ENCODE peak calls at places on chromosomes 6 and 20, in ten cellular contexts. D, Y, O, C, S, K, M, E, Q and L are unnamed samples.

GRCh38 chr20:37406010-37406998 is 60.4 kb downstream of the SRC start:
- DNase-seq in K (peak), O (peak), S (peak), M (peak), E (peak), Q (no peak), D (peak), C (no peak), Y (peak), L (peak)

GRCh38 chr20:651713-652610 is 1.0 kb downstream of the SRXN1 start:
- DNase-seq in S (no peak), M (no peak), D (no peak), Q (no peak), Y (peak), K (peak), C (peak), O (no peak), E (no peak), L (peak)

GRCh38 chr6:101429291-101429690 is 35.8 kb downstream of the GRIK2 start:
- DNase-seq in E (no peak), C (no peak), M (no peak), Q (no peak), O (peak), Y (no peak), K (peak), D (no peak), S (peak), L (no peak)

GRCh38 chr20:6711950-6712634 is 55.4 kb upstream of the BMP2 start:
- DNase-seq in Q (no peak), C (no peak), M (no peak), O (no peak), K (no peak), Y (peak), E (peak), D (no peak), S (no peak), L (no peak)

GRCh38 chr20:2516399-2516798 is 7.7 kb upstream of the ZNF343 start:
- DNase-seq in S (no peak), M (no peak), E (no peak), Y (no peak), D (no peak), O (no peak), K (no peak), C (no peak), Q (no peak), L (no peak)

GRCh38 chr6:135181333-135182119 is 418 bp downstream of the MYB start:
- DNase-seq in Y (peak), C (no peak), S (no peak), M (peak), Q (no peak), K (peak), E (no peak), O (peak), D (no peak), L (no peak)

GRCh38 chr6:69984506-69984905 is 118.2 kb downstream of the COL19A1 start:
- DNase-seq in Y (no peak), S (no peak), E (no peak), C (no peak), D (no peak), M (no peak), Q (no peak), K (no peak), O (no peak), L (no peak)

GRCh38 chr6:100461273-100461919 is 3.3 kb downstream of the SIM1 start:
- DNase-seq in K (peak), C (no peak), E (peak), Q (no peak), O (peak), M (no peak), Y (no peak), D (no peak), S (no peak), L (no peak)

GRCh38 chr6:167898673-167899311 is 72.1 kb downstream of the AFDN start:
- DNase-seq in S (peak), K (peak), E (no peak), Q (peak), D (no peak), M (no peak), O (peak), Y (peak), C (no peak), L (no peak)

GRCh38 chr6:2072450-2072849 is 173.0 kb downstream of the GMDS start:
- DNase-seq in D (no peak), S (peak), C (no peak), E (no peak), Q (no peak), K (peak), M (no peak), O (peak), Y (no peak), L (no peak)

GRCh38 chr6:17107768-17108325 is 6.0 kb downstream of the STMND1 start:
- DNase-seq in O (peak), M (no peak), E (no peak), Q (no peak), D (no peak), K (peak), Y (no peak), S (no peak), C (no peak), L (no peak)

GRCh38 chr20:51864967-51865366 is 62.6 kb upstream of the SALL4 start:
- DNase-seq in S (no peak), C (no peak), D (no peak), K (no peak), Q (no peak), Y (no peak), E (no peak), O (no peak), M (no peak), L (no peak)

GRCh38 chr6:41470341-41471063 is 75.7 kb upstream of the FOXP4 start:
- DNase-seq in Q (no peak), D (peak), C (no peak), M (peak), K (peak), E (peak), Y (no peak), S (no peak), O (peak), L (no peak)

GRCh38 chr6:54085526-54085925 is 25.7 kb upstream of the MLIP start:
- DNase-seq in E (no peak), S (peak), C (peak), O (peak), Q (peak), Y (no peak), K (peak), M (no peak), D (no peak), L (no peak)

GRCh38 chr20:12699374-12700228 is 309.2 kb upstream of the SPTLC3 start:
- DNase-seq in Q (no peak), M (no peak), O (no peak), E (peak), D (no peak), C (no peak), Y (no peak), K (no peak), S (no peak), L (no peak)

GRCh38 chr6:4280721-4281120 is 145.3 kb upstream of the ECI2 start:
- DNase-seq in E (no peak), K (peak), D (no peak), M (peak), Y (no peak), C (peak), Q (peak), S (peak), O (peak), L (no peak)

GRCh38 chr6:34912715-34913464 is 23.8 kb downstream of the ANKS1A start:
- DNase-seq in M (no peak), D (no peak), Y (peak), E (no peak), K (peak), C (no peak), O (peak), Q (peak), S (peak), L (peak)

GRCh38 chr6:157492249-157492648 is 111.3 kb downstream of the ZDHHC14 start:
- DNase-seq in O (no peak), Y (no peak), Q (no peak), M (no peak), D (no peak), K (no peak), E (no peak), C (no peak), S (no peak), L (no peak)

GRCh38 chr6:90759662-90760061 is 172.8 kb upstream of the MAP3K7 start:
- DNase-seq in E (no peak), Y (no peak), S (no peak), C (no peak), O (no peak), M (no peak), K (no peak), D (no peak), Q (no peak), L (no peak)

GRCh38 chr20:60055740-60056139 is 97.5 kb downstream of the CDH26 start:
- DNase-seq in K (peak), E (no peak), D (no peak), S (no peak), M (no peak), C (peak), Y (no peak), O (peak), Q (no peak), L (peak)

GRCh38 chr6:54291738-54292137 is 16.5 kb upstream of the TINAG start:
- DNase-seq in O (peak), M (no peak), S (peak), D (no peak), C (no peak), Y (no peak), Q (no peak), K (peak), E (no peak), L (no peak)

GRCh38 chr20:621115-621756 is 11.1 kb upstream of the TCF15 start:
- DNase-seq in S (peak), Y (no peak), K (peak), O (no peak), C (no peak), Q (no peak), M (no peak), E (no peak), D (no peak), L (no peak)

GRCh38 chr6:39922821-39923220 is 11.4 kb downstream of the MOCS1 start:
- DNase-seq in C (no peak), O (no peak), D (no peak), Q (no peak), Y (no peak), E (no peak), S (no peak), K (no peak), M (no peak), L (no peak)

GRCh38 chr20:59783020-59784010 is 150.1 kb downstream of the SYCP2 start:
- DNase-seq in C (peak), K (peak), O (peak), M (peak), S (peak), E (peak), Y (peak), D (peak), Q (no peak), L (peak)

GRCh38 chr6:134738486-134738885 is 211.4 kb downstream of the ALDH8A1 start:
- DNase-seq in M (no peak), E (no peak), D (no peak), S (no peak), K (no peak), O (no peak), C (no peak), Y (no peak), Q (no peak), L (no peak)

GRCh38 chr6:38117281-38117680 is 297.8 kb downstream of the ZFAND3 start:
- DNase-seq in M (no peak), S (peak), C (no peak), D (no peak), K (peak), O (peak), E (no peak), Y (no peak), Q (no peak), L (no peak)

GRCh38 chr6:106807946-106808611 is 166.4 kb downstream of the CD24 start:
- DNase-seq in C (no peak), M (no peak), O (no peak), K (peak), S (no peak), Y (no peak), D (no peak), E (no peak), Q (no peak), L (no peak)

GRCh38 chr6:119874381-119874780 is 524.8 kb upstream of the MAN1A1 start:
- DNase-seq in C (no peak), M (no peak), K (no peak), Y (no peak), S (no peak), D (no peak), Q (no peak), O (no peak), E (no peak), L (no peak)

GRCh38 chr20:407097-407952 is 774 bp upstream of the RBCK1 start:
- DNase-seq in Y (peak), K (peak), O (peak), E (peak), M (peak), Q (peak), S (peak), C (peak), D (peak), L (peak)

GRCh38 chr6:143970827-143971226 is 37.2 kb downstream of the PLAGL1 start:
- DNase-seq in S (no peak), O (peak), E (no peak), K (peak), C (no peak), Y (no peak), M (no peak), Q (no peak), D (no peak), L (no peak)
- H3K4me3 ChIP-seq in S (no peak), O (no peak), E (no peak), K (no peak), C (no peak), Y (no peak), M (no peak), Q (no peak), D (no peak), L (no peak)

GRCh38 chr6:105781905-105782304 is 304.2 kb upstream of the PRDM1 start:
- DNase-seq in Y (no peak), K (no peak), C (no peak), Q (no peak), E (no peak), M (no peak), D (no peak), O (no peak), S (no peak), L (no peak)
- H3K4me3 ChIP-seq in Y (no peak), K (no peak), C (no peak), Q (no peak), E (no peak), M (no peak), D (no peak), O (no peak), S (no peak), L (no peak)

GRCh38 chr6:63806573-63806913 is 170.9 kb downstream of the PHF3 start:
- DNase-seq in Q (no peak), Y (no peak), M (no peak), O (no peak), D (no peak), S (no peak), E (no peak), C (no peak), K (no peak), L (no peak)
- H3K4me3 ChIP-seq in Q (no peak), Y (no peak), M (no peak), O (no peak), D (no peak), S (no peak), E (no peak), C (no peak), K (peak), L (no peak)

GRCh38 chr6:44297063-44298038 is 15.8 kb downstream of the AARS2 start:
- DNase-seq in S (peak), D (peak), M (peak), K (peak), C (no peak), Y (peak), E (peak), Q (no peak), O (peak), L (no peak)
- H3K4me3 ChIP-seq in S (peak), D (peak), M (no peak), K (peak), C (no peak), Y (no peak), E (no peak), Q (peak), O (peak), L (peak)

GRCh38 chr6:36598739-36599318 is 4.7 kb downstream of the SRSF3 start:
- DNase-seq in D (peak), M (no peak), C (peak), Y (no peak), O (no peak), K (no peak), E (no peak), Q (no peak), S (no peak), L (no peak)
- H3K4me3 ChIP-seq in D (no peak), M (peak), C (no peak), Y (no peak), O (peak), K (peak), E (no peak), Q (peak), S (peak), L (no peak)

DNA sequence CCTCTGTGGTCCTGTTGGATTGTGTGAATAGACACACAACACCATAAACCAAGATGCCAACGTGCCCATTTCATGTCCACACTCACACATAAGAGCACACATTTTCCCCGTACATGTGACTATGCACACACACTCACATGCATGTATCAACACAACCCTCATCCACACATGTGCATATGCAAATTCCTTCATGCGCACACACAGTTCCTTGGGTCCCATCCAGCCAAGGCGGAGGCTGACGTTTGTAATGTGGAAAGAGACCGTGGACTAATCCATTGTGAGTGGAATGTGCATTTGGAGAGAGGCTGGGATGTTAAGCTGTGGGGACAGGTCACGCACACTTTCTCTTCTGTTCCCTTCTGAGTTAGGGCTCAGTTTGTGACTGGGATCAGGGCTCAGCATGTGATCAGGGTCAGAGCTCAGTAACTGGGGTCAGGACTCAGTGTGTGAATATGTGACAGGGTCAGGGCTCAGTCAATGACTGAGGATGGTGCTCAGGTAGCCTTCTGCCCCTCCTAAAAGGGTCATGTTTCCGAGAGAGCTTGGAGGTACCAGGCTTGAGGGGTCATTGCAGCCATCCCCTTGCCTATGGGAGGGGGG is 628 bp upstream of the BPIFB2 start:
- DNase-seq in Q (no peak), S (no peak), K (no peak), C (no peak), E (no peak), D (no peak), Y (no peak), O (no peak), M (no peak), L (no peak)
- H3K4me3 ChIP-seq in Q (no peak), S (no peak), K (no peak), C (no peak), E (no peak), D (no peak), Y (no peak), O (no peak), M (no peak), L (no peak)